ENCODE peak calls at places on chromosome 13, in eight cellular contexts. One of them, this sample, is unnamed.

GRCh38 chr13:113883314-113883811 is 19.5 kb upstream of the GAS6 start:
- DNase-seq in T-helper 1 cell: no peak
- DNase-seq in activated CD4-positive, alpha-beta T cell treated with anti-CD3 and anti-CD28 coated beads, Interleukin-2, amount 10 ng/mL, durations not matched to agents 7 days and 5 days: no peak
- DNase-seq in left ventricle myocardium inferior: no peak
- DNase-seq in GM23248: no peak
- DNase-seq in stimulated activated CD8-positive, alpha-beta memory T cell treated with anti-CD3 and anti-CD28 coated beads, Interleukin-15, amount 100 ng/mL, for 1 hour: no peak
- DNase-seq in hypothalamus: no peak
- DNase-seq in skeletal muscle cell: no peak
- DNase-seq in this sample: no peak

GRCh38 chr13:28620011-28620830 is 38.7 kb upstream of the POMP start:
- DNase-seq in T-helper 1 cell: no peak
- DNase-seq in activated CD4-positive, alpha-beta T cell treated with anti-CD3 and anti-CD28 coated beads, Interleukin-2, amount 10 ng/mL, durations not matched to agents 7 days and 5 days: no peak
- DNase-seq in left ventricle myocardium inferior: no peak
- DNase-seq in GM23248: peak
- DNase-seq in stimulated activated CD8-positive, alpha-beta memory T cell treated with anti-CD3 and anti-CD28 coated beads, Interleukin-15, amount 100 ng/mL, for 1 hour: no peak
- DNase-seq in hypothalamus: no peak
- DNase-seq in skeletal muscle cell: no peak
- DNase-seq in this sample: no peak

GRCh38 chr13:77697208-77698103 is at the start of gene SLAIN1:
- DNase-seq in T-helper 1 cell: peak
- DNase-seq in activated CD4-positive, alpha-beta T cell treated with anti-CD3 and anti-CD28 coated beads, Interleukin-2, amount 10 ng/mL, durations not matched to agents 7 days and 5 days: peak
- DNase-seq in left ventricle myocardium inferior: peak
- DNase-seq in GM23248: peak
- DNase-seq in stimulated activated CD8-positive, alpha-beta memory T cell treated with anti-CD3 and anti-CD28 coated beads, Interleukin-15, amount 100 ng/mL, for 1 hour: peak
- DNase-seq in hypothalamus: peak
- DNase-seq in skeletal muscle cell: no peak
- DNase-seq in this sample: peak

GRCh38 chr13:43422061-43422460 is 364.7 kb downstream of the ENOX1 start:
- DNase-seq in T-helper 1 cell: no peak
- DNase-seq in activated CD4-positive, alpha-beta T cell treated with anti-CD3 and anti-CD28 coated beads, Interleukin-2, amount 10 ng/mL, durations not matched to agents 7 days and 5 days: no peak
- DNase-seq in left ventricle myocardium inferior: no peak
- DNase-seq in GM23248: no peak
- DNase-seq in stimulated activated CD8-positive, alpha-beta memory T cell treated with anti-CD3 and anti-CD28 coated beads, Interleukin-15, amount 100 ng/mL, for 1 hour: no peak
- DNase-seq in hypothalamus: no peak
- DNase-seq in skeletal muscle cell: no peak
- DNase-seq in this sample: no peak

GRCh38 chr13:112959701-112960542 is 9.1 kb upstream of the MCF2L start:
- DNase-seq in T-helper 1 cell: no peak
- DNase-seq in activated CD4-positive, alpha-beta T cell treated with anti-CD3 and anti-CD28 coated beads, Interleukin-2, amount 10 ng/mL, durations not matched to agents 7 days and 5 days: no peak
- DNase-seq in left ventricle myocardium inferior: no peak
- DNase-seq in GM23248: no peak
- DNase-seq in stimulated activated CD8-positive, alpha-beta memory T cell treated with anti-CD3 and anti-CD28 coated beads, Interleukin-15, amount 100 ng/mL, for 1 hour: no peak
- DNase-seq in hypothalamus: no peak
- DNase-seq in skeletal muscle cell: no peak
- DNase-seq in this sample: no peak

GRCh38 chr13:71577127-71577526 is 289.9 kb downstream of the DACH1 start:
- DNase-seq in T-helper 1 cell: no peak
- DNase-seq in activated CD4-positive, alpha-beta T cell treated with anti-CD3 and anti-CD28 coated beads, Interleukin-2, amount 10 ng/mL, durations not matched to agents 7 days and 5 days: no peak
- DNase-seq in left ventricle myocardium inferior: no peak
- DNase-seq in GM23248: no peak
- DNase-seq in stimulated activated CD8-positive, alpha-beta memory T cell treated with anti-CD3 and anti-CD28 coated beads, Interleukin-15, amount 100 ng/mL, for 1 hour: no peak
- DNase-seq in hypothalamus: no peak
- DNase-seq in skeletal muscle cell: no peak
- DNase-seq in this sample: no peak

GRCh38 chr13:53129864-53130393 is 101.3 kb downstream of the OLFM4 start:
- DNase-seq in T-helper 1 cell: no peak
- DNase-seq in activated CD4-positive, alpha-beta T cell treated with anti-CD3 and anti-CD28 coated beads, Interleukin-2, amount 10 ng/mL, durations not matched to agents 7 days and 5 days: no peak
- DNase-seq in left ventricle myocardium inferior: no peak
- DNase-seq in GM23248: no peak
- DNase-seq in stimulated activated CD8-positive, alpha-beta memory T cell treated with anti-CD3 and anti-CD28 coated beads, Interleukin-15, amount 100 ng/mL, for 1 hour: no peak
- DNase-seq in hypothalamus: no peak
- DNase-seq in skeletal muscle cell: no peak
- DNase-seq in this sample: no peak

GRCh38 chr13:95288899-95289500 is 12.3 kb downstream of the ABCC4 start:
- DNase-seq in T-helper 1 cell: no peak
- DNase-seq in activated CD4-positive, alpha-beta T cell treated with anti-CD3 and anti-CD28 coated beads, Interleukin-2, amount 10 ng/mL, durations not matched to agents 7 days and 5 days: no peak
- DNase-seq in left ventricle myocardium inferior: no peak
- DNase-seq in GM23248: no peak
- DNase-seq in stimulated activated CD8-positive, alpha-beta memory T cell treated with anti-CD3 and anti-CD28 coated beads, Interleukin-15, amount 100 ng/mL, for 1 hour: no peak
- DNase-seq in hypothalamus: no peak
- DNase-seq in skeletal muscle cell: no peak
- DNase-seq in this sample: no peak

GRCh38 chr13:76759877-76760276 is 126.3 kb downstream of the KCTD12 start:
- DNase-seq in T-helper 1 cell: no peak
- DNase-seq in activated CD4-positive, alpha-beta T cell treated with anti-CD3 and anti-CD28 coated beads, Interleukin-2, amount 10 ng/mL, durations not matched to agents 7 days and 5 days: no peak
- DNase-seq in left ventricle myocardium inferior: no peak
- DNase-seq in GM23248: no peak
- DNase-seq in stimulated activated CD8-positive, alpha-beta memory T cell treated with anti-CD3 and anti-CD28 coated beads, Interleukin-15, amount 100 ng/mL, for 1 hour: no peak
- DNase-seq in hypothalamus: no peak
- DNase-seq in skeletal muscle cell: no peak
- DNase-seq in this sample: no peak

GRCh38 chr13:31929031-31929770 is 102.4 kb upstream of the FRY start:
- DNase-seq in T-helper 1 cell: no peak
- DNase-seq in activated CD4-positive, alpha-beta T cell treated with anti-CD3 and anti-CD28 coated beads, Interleukin-2, amount 10 ng/mL, durations not matched to agents 7 days and 5 days: no peak
- DNase-seq in left ventricle myocardium inferior: no peak
- DNase-seq in GM23248: peak
- DNase-seq in stimulated activated CD8-positive, alpha-beta memory T cell treated with anti-CD3 and anti-CD28 coated beads, Interleukin-15, amount 100 ng/mL, for 1 hour: no peak
- DNase-seq in hypothalamus: no peak
- DNase-seq in skeletal muscle cell: no peak
- DNase-seq in this sample: no peak

GRCh38 chr13:39684531-39685137 is 29.2 kb downstream of the COG6 start:
- DNase-seq in T-helper 1 cell: no peak
- DNase-seq in activated CD4-positive, alpha-beta T cell treated with anti-CD3 and anti-CD28 coated beads, Interleukin-2, amount 10 ng/mL, durations not matched to agents 7 days and 5 days: no peak
- DNase-seq in left ventricle myocardium inferior: no peak
- DNase-seq in GM23248: peak
- DNase-seq in stimulated activated CD8-positive, alpha-beta memory T cell treated with anti-CD3 and anti-CD28 coated beads, Interleukin-15, amount 100 ng/mL, for 1 hour: no peak
- DNase-seq in hypothalamus: no peak
- DNase-seq in skeletal muscle cell: peak
- DNase-seq in this sample: peak

GRCh38 chr13:111664060-111664459 is 343.6 kb downstream of the TEX29 start:
- DNase-seq in T-helper 1 cell: no peak
- DNase-seq in activated CD4-positive, alpha-beta T cell treated with anti-CD3 and anti-CD28 coated beads, Interleukin-2, amount 10 ng/mL, durations not matched to agents 7 days and 5 days: no peak
- DNase-seq in left ventricle myocardium inferior: no peak
- DNase-seq in GM23248: no peak
- DNase-seq in stimulated activated CD8-positive, alpha-beta memory T cell treated with anti-CD3 and anti-CD28 coated beads, Interleukin-15, amount 100 ng/mL, for 1 hour: no peak
- DNase-seq in hypothalamus: no peak
- DNase-seq in skeletal muscle cell: no peak
- DNase-seq in this sample: no peak

GRCh38 chr13:18921063-18921462 is 260.6 kb downstream of the TUBA3C start:
- DNase-seq in T-helper 1 cell: no peak
- DNase-seq in activated CD4-positive, alpha-beta T cell treated with anti-CD3 and anti-CD28 coated beads, Interleukin-2, amount 10 ng/mL, durations not matched to agents 7 days and 5 days: no peak
- DNase-seq in left ventricle myocardium inferior: no peak
- DNase-seq in GM23248: no peak
- DNase-seq in stimulated activated CD8-positive, alpha-beta memory T cell treated with anti-CD3 and anti-CD28 coated beads, Interleukin-15, amount 100 ng/mL, for 1 hour: no peak
- DNase-seq in hypothalamus: no peak
- DNase-seq in skeletal muscle cell: no peak
- DNase-seq in this sample: no peak

GRCh38 chr13:112879283-112879833 is 89.7 kb upstream of the MCF2L start:
- DNase-seq in T-helper 1 cell: no peak
- DNase-seq in activated CD4-positive, alpha-beta T cell treated with anti-CD3 and anti-CD28 coated beads, Interleukin-2, amount 10 ng/mL, durations not matched to agents 7 days and 5 days: no peak
- DNase-seq in left ventricle myocardium inferior: peak
- DNase-seq in GM23248: peak
- DNase-seq in stimulated activated CD8-positive, alpha-beta memory T cell treated with anti-CD3 and anti-CD28 coated beads, Interleukin-15, amount 100 ng/mL, for 1 hour: no peak
- DNase-seq in hypothalamus: no peak
- DNase-seq in skeletal muscle cell: no peak
- DNase-seq in this sample: no peak

GRCh38 chr13:71811344-71811743 is 55.7 kb downstream of the DACH1 start:
- DNase-seq in T-helper 1 cell: no peak
- DNase-seq in activated CD4-positive, alpha-beta T cell treated with anti-CD3 and anti-CD28 coated beads, Interleukin-2, amount 10 ng/mL, durations not matched to agents 7 days and 5 days: no peak
- DNase-seq in left ventricle myocardium inferior: no peak
- DNase-seq in GM23248: no peak
- DNase-seq in stimulated activated CD8-positive, alpha-beta memory T cell treated with anti-CD3 and anti-CD28 coated beads, Interleukin-15, amount 100 ng/mL, for 1 hour: no peak
- DNase-seq in hypothalamus: no peak
- DNase-seq in skeletal muscle cell: no peak
- DNase-seq in this sample: no peak

GRCh38 chr13:40153516-40153915 is 498.1 kb downstream of the COG6 start:
- DNase-seq in T-helper 1 cell: no peak
- DNase-seq in activated CD4-positive, alpha-beta T cell treated with anti-CD3 and anti-CD28 coated beads, Interleukin-2, amount 10 ng/mL, durations not matched to agents 7 days and 5 days: no peak
- DNase-seq in left ventricle myocardium inferior: no peak
- DNase-seq in GM23248: no peak
- DNase-seq in stimulated activated CD8-positive, alpha-beta memory T cell treated with anti-CD3 and anti-CD28 coated beads, Interleukin-15, amount 100 ng/mL, for 1 hour: no peak
- DNase-seq in hypothalamus: no peak
- DNase-seq in skeletal muscle cell: no peak
- DNase-seq in this sample: peak

GRCh38 chr13:48334534-48335127 is 31.1 kb downstream of the RB1 start:
- DNase-seq in T-helper 1 cell: no peak
- DNase-seq in activated CD4-positive, alpha-beta T cell treated with anti-CD3 and anti-CD28 coated beads, Interleukin-2, amount 10 ng/mL, durations not matched to agents 7 days and 5 days: peak
- DNase-seq in left ventricle myocardium inferior: no peak
- DNase-seq in GM23248: peak
- DNase-seq in stimulated activated CD8-positive, alpha-beta memory T cell treated with anti-CD3 and anti-CD28 coated beads, Interleukin-15, amount 100 ng/mL, for 1 hour: no peak
- DNase-seq in hypothalamus: no peak
- DNase-seq in skeletal muscle cell: no peak
- DNase-seq in this sample: peak

GRCh38 chr13:48078251-48078656 is 16.6 kb downstream of the MED4 start:
- DNase-seq in T-helper 1 cell: no peak
- DNase-seq in activated CD4-positive, alpha-beta T cell treated with anti-CD3 and anti-CD28 coated beads, Interleukin-2, amount 10 ng/mL, durations not matched to agents 7 days and 5 days: peak
- DNase-seq in left ventricle myocardium inferior: no peak
- DNase-seq in GM23248: peak
- DNase-seq in stimulated activated CD8-positive, alpha-beta memory T cell treated with anti-CD3 and anti-CD28 coated beads, Interleukin-15, amount 100 ng/mL, for 1 hour: no peak
- DNase-seq in hypothalamus: no peak
- DNase-seq in skeletal muscle cell: no peak
- DNase-seq in this sample: peak

GRCh38 chr13:31517599-31517998 is 221.7 kb upstream of the RXFP2 start:
- DNase-seq in T-helper 1 cell: no peak
- DNase-seq in activated CD4-positive, alpha-beta T cell treated with anti-CD3 and anti-CD28 coated beads, Interleukin-2, amount 10 ng/mL, durations not matched to agents 7 days and 5 days: no peak
- DNase-seq in left ventricle myocardium inferior: no peak
- DNase-seq in GM23248: no peak
- DNase-seq in stimulated activated CD8-positive, alpha-beta memory T cell treated with anti-CD3 and anti-CD28 coated beads, Interleukin-15, amount 100 ng/mL, for 1 hour: no peak
- DNase-seq in hypothalamus: no peak
- DNase-seq in skeletal muscle cell: no peak
- DNase-seq in this sample: no peak

GRCh38 chr13:105370011-105370645 is 1165.3 kb downstream of the EFNB2 start:
- DNase-seq in T-helper 1 cell: no peak
- DNase-seq in activated CD4-positive, alpha-beta T cell treated with anti-CD3 and anti-CD28 coated beads, Interleukin-2, amount 10 ng/mL, durations not matched to agents 7 days and 5 days: no peak
- DNase-seq in left ventricle myocardium inferior: no peak
- DNase-seq in GM23248: no peak
- DNase-seq in stimulated activated CD8-positive, alpha-beta memory T cell treated with anti-CD3 and anti-CD28 coated beads, Interleukin-15, amount 100 ng/mL, for 1 hour: no peak
- DNase-seq in hypothalamus: no peak
- DNase-seq in skeletal muscle cell: no peak
- DNase-seq in this sample: no peak

GRCh38 chr13:29925457-29925856 is 75.0 kb upstream of the UBL3 start:
- DNase-seq in T-helper 1 cell: no peak
- DNase-seq in activated CD4-positive, alpha-beta T cell treated with anti-CD3 and anti-CD28 coated beads, Interleukin-2, amount 10 ng/mL, durations not matched to agents 7 days and 5 days: no peak
- DNase-seq in left ventricle myocardium inferior: peak
- DNase-seq in GM23248: peak
- DNase-seq in stimulated activated CD8-positive, alpha-beta memory T cell treated with anti-CD3 and anti-CD28 coated beads, Interleukin-15, amount 100 ng/mL, for 1 hour: no peak
- DNase-seq in hypothalamus: peak
- DNase-seq in skeletal muscle cell: peak
- DNase-seq in this sample: no peak

GRCh38 chr13:76292726-76293125 is 593.5 kb downstream of the KCTD12 start:
- DNase-seq in T-helper 1 cell: no peak
- DNase-seq in activated CD4-positive, alpha-beta T cell treated with anti-CD3 and anti-CD28 coated beads, Interleukin-2, amount 10 ng/mL, durations not matched to agents 7 days and 5 days: no peak
- DNase-seq in left ventricle myocardium inferior: no peak
- DNase-seq in GM23248: peak
- DNase-seq in stimulated activated CD8-positive, alpha-beta memory T cell treated with anti-CD3 and anti-CD28 coated beads, Interleukin-15, amount 100 ng/mL, for 1 hour: no peak
- DNase-seq in hypothalamus: no peak
- DNase-seq in skeletal muscle cell: no peak
- DNase-seq in this sample: no peak

GRCh38 chr13:109568273-109568900 is 218.0 kb downstream of the IRS2 start:
- DNase-seq in T-helper 1 cell: no peak
- DNase-seq in activated CD4-positive, alpha-beta T cell treated with anti-CD3 and anti-CD28 coated beads, Interleukin-2, amount 10 ng/mL, durations not matched to agents 7 days and 5 days: no peak
- DNase-seq in left ventricle myocardium inferior: no peak
- DNase-seq in GM23248: no peak
- DNase-seq in stimulated activated CD8-positive, alpha-beta memory T cell treated with anti-CD3 and anti-CD28 coated beads, Interleukin-15, amount 100 ng/mL, for 1 hour: no peak
- DNase-seq in hypothalamus: no peak
- DNase-seq in skeletal muscle cell: no peak
- DNase-seq in this sample: no peak

GRCh38 chr13:98890186-98890585 is 87.7 kb downstream of the DOCK9 start:
- DNase-seq in T-helper 1 cell: no peak
- DNase-seq in activated CD4-positive, alpha-beta T cell treated with anti-CD3 and anti-CD28 coated beads, Interleukin-2, amount 10 ng/mL, durations not matched to agents 7 days and 5 days: no peak
- DNase-seq in left ventricle myocardium inferior: no peak
- DNase-seq in GM23248: peak
- DNase-seq in stimulated activated CD8-positive, alpha-beta memory T cell treated with anti-CD3 and anti-CD28 coated beads, Interleukin-15, amount 100 ng/mL, for 1 hour: no peak
- DNase-seq in hypothalamus: peak
- DNase-seq in skeletal muscle cell: peak
- DNase-seq in this sample: no peak

GRCh38 chr13:100674363-100674847 is at the start of gene TMTC4:
- DNase-seq in T-helper 1 cell: no peak
- DNase-seq in activated CD4-positive, alpha-beta T cell treated with anti-CD3 and anti-CD28 coated beads, Interleukin-2, amount 10 ng/mL, durations not matched to agents 7 days and 5 days: no peak
- DNase-seq in left ventricle myocardium inferior: no peak
- DNase-seq in GM23248: no peak
- DNase-seq in stimulated activated CD8-positive, alpha-beta memory T cell treated with anti-CD3 and anti-CD28 coated beads, Interleukin-15, amount 100 ng/mL, for 1 hour: peak
- DNase-seq in hypothalamus: no peak
- DNase-seq in skeletal muscle cell: no peak
- DNase-seq in this sample: no peak

GRCh38 chr13:98451676-98452105 is 125.2 kb downstream of the STK24 start:
- DNase-seq in T-helper 1 cell: no peak
- DNase-seq in activated CD4-positive, alpha-beta T cell treated with anti-CD3 and anti-CD28 coated beads, Interleukin-2, amount 10 ng/mL, durations not matched to agents 7 days and 5 days: no peak
- DNase-seq in left ventricle myocardium inferior: peak
- DNase-seq in GM23248: peak
- DNase-seq in stimulated activated CD8-positive, alpha-beta memory T cell treated with anti-CD3 and anti-CD28 coated beads, Interleukin-15, amount 100 ng/mL, for 1 hour: no peak
- DNase-seq in hypothalamus: peak
- DNase-seq in skeletal muscle cell: peak
- DNase-seq in this sample: no peak

GRCh38 chr13:111388851-111389500 is 68.5 kb downstream of the TEX29 start:
- DNase-seq in T-helper 1 cell: no peak
- DNase-seq in activated CD4-positive, alpha-beta T cell treated with anti-CD3 and anti-CD28 coated beads, Interleukin-2, amount 10 ng/mL, durations not matched to agents 7 days and 5 days: peak
- DNase-seq in left ventricle myocardium inferior: no peak
- DNase-seq in GM23248: no peak
- DNase-seq in stimulated activated CD8-positive, alpha-beta memory T cell treated with anti-CD3 and anti-CD28 coated beads, Interleukin-15, amount 100 ng/mL, for 1 hour: no peak
- DNase-seq in hypothalamus: no peak
- DNase-seq in skeletal muscle cell: no peak
- DNase-seq in this sample: no peak

GRCh38 chr13:94859812-94860210 is 147.5 kb upstream of the SOX21 start:
- DNase-seq in T-helper 1 cell: no peak
- DNase-seq in activated CD4-positive, alpha-beta T cell treated with anti-CD3 and anti-CD28 coated beads, Interleukin-2, amount 10 ng/mL, durations not matched to agents 7 days and 5 days: no peak
- DNase-seq in left ventricle myocardium inferior: no peak
- DNase-seq in GM23248: no peak
- DNase-seq in stimulated activated CD8-positive, alpha-beta memory T cell treated with anti-CD3 and anti-CD28 coated beads, Interleukin-15, amount 100 ng/mL, for 1 hour: no peak
- DNase-seq in hypothalamus: no peak
- DNase-seq in skeletal muscle cell: no peak
- DNase-seq in this sample: no peak

GRCh38 chr13:27233964-27234363 is 17.4 kb upstream of the RPL21 start:
- DNase-seq in T-helper 1 cell: no peak
- DNase-seq in activated CD4-positive, alpha-beta T cell treated with anti-CD3 and anti-CD28 coated beads, Interleukin-2, amount 10 ng/mL, durations not matched to agents 7 days and 5 days: no peak
- DNase-seq in left ventricle myocardium inferior: no peak
- DNase-seq in GM23248: no peak
- DNase-seq in stimulated activated CD8-positive, alpha-beta memory T cell treated with anti-CD3 and anti-CD28 coated beads, Interleukin-15, amount 100 ng/mL, for 1 hour: no peak
- DNase-seq in hypothalamus: no peak
- DNase-seq in skeletal muscle cell: no peak
- DNase-seq in this sample: no peak

GRCh38 chr13:65783383-65783782 is 1446.8 kb downstream of the PCDH9 start:
- DNase-seq in T-helper 1 cell: no peak
- DNase-seq in activated CD4-positive, alpha-beta T cell treated with anti-CD3 and anti-CD28 coated beads, Interleukin-2, amount 10 ng/mL, durations not matched to agents 7 days and 5 days: no peak
- DNase-seq in left ventricle myocardium inferior: no peak
- DNase-seq in GM23248: no peak
- DNase-seq in stimulated activated CD8-positive, alpha-beta memory T cell treated with anti-CD3 and anti-CD28 coated beads, Interleukin-15, amount 100 ng/mL, for 1 hour: no peak
- DNase-seq in hypothalamus: no peak
- DNase-seq in skeletal muscle cell: no peak
- DNase-seq in this sample: no peak

GRCh38 chr13:38542601-38543000 is 144.3 kb upstream of the FREM2 start:
- DNase-seq in T-helper 1 cell: no peak
- DNase-seq in activated CD4-positive, alpha-beta T cell treated with anti-CD3 and anti-CD28 coated beads, Interleukin-2, amount 10 ng/mL, durations not matched to agents 7 days and 5 days: no peak
- DNase-seq in left ventricle myocardium inferior: no peak
- DNase-seq in GM23248: peak
- DNase-seq in stimulated activated CD8-positive, alpha-beta memory T cell treated with anti-CD3 and anti-CD28 coated beads, Interleukin-15, amount 100 ng/mL, for 1 hour: no peak
- DNase-seq in hypothalamus: no peak
- DNase-seq in skeletal muscle cell: no peak
- DNase-seq in this sample: no peak

GRCh38 chr13:71751074-71751473 is 115.9 kb downstream of the DACH1 start:
- DNase-seq in T-helper 1 cell: no peak
- DNase-seq in activated CD4-positive, alpha-beta T cell treated with anti-CD3 and anti-CD28 coated beads, Interleukin-2, amount 10 ng/mL, durations not matched to agents 7 days and 5 days: no peak
- DNase-seq in left ventricle myocardium inferior: no peak
- DNase-seq in GM23248: no peak
- DNase-seq in stimulated activated CD8-positive, alpha-beta memory T cell treated with anti-CD3 and anti-CD28 coated beads, Interleukin-15, amount 100 ng/mL, for 1 hour: no peak
- DNase-seq in hypothalamus: no peak
- DNase-seq in skeletal muscle cell: no peak
- DNase-seq in this sample: no peak

GRCh38 chr13:48891586-48891985 is 84.1 kb upstream of the FNDC3A start:
- DNase-seq in T-helper 1 cell: no peak
- DNase-seq in activated CD4-positive, alpha-beta T cell treated with anti-CD3 and anti-CD28 coated beads, Interleukin-2, amount 10 ng/mL, durations not matched to agents 7 days and 5 days: no peak
- DNase-seq in left ventricle myocardium inferior: no peak
- DNase-seq in GM23248: peak
- DNase-seq in stimulated activated CD8-positive, alpha-beta memory T cell treated with anti-CD3 and anti-CD28 coated beads, Interleukin-15, amount 100 ng/mL, for 1 hour: no peak
- DNase-seq in hypothalamus: no peak
- DNase-seq in skeletal muscle cell: peak
- DNase-seq in this sample: no peak

GRCh38 chr13:72920097-72920496 is 138.2 kb downstream of the PIBF1 start:
- DNase-seq in T-helper 1 cell: no peak
- DNase-seq in activated CD4-positive, alpha-beta T cell treated with anti-CD3 and anti-CD28 coated beads, Interleukin-2, amount 10 ng/mL, durations not matched to agents 7 days and 5 days: no peak
- DNase-seq in left ventricle myocardium inferior: peak
- DNase-seq in GM23248: peak
- DNase-seq in stimulated activated CD8-positive, alpha-beta memory T cell treated with anti-CD3 and anti-CD28 coated beads, Interleukin-15, amount 100 ng/mL, for 1 hour: no peak
- DNase-seq in hypothalamus: no peak
- DNase-seq in skeletal muscle cell: no peak
- DNase-seq in this sample: no peak